ENCODE peak calls at places on chromosomes 16 and 17, in nine cellular contexts. One of them, this sample, is unnamed.

GRCh38 chr16:83533193-83533592 is 274.6 kb upstream of the HSBP1 start:
- DNase-seq in uterus: no peak
- DNase-seq in lower leg skin: no peak
- DNase-seq in PC-9: no peak
- DNase-seq in KG1: no peak
- DNase-seq in cardiac fibroblast: peak; percentile 71
- DNase-seq in CD4-positive, alpha-beta memory T cell: no peak
- DNase-seq in activated T-cell treated with anti-CD3 and anti-CD28 coated beads for 1 hour: no peak
- DNase-seq in A549: peak; percentile 4
- DNase-seq in this sample: no peak

GRCh38 chr17:81551458-81552243 is 502 bp downstream of the FAAP100 start:
- DNase-seq in PC-9: peak; percentile 35
- DNase-seq in CD4-positive, alpha-beta memory T cell: peak; percentile 14
- DNase-seq in uterus: no peak
- DNase-seq in cardiac fibroblast: no peak
- DNase-seq in KG1: no peak
- DNase-seq in A549: peak; percentile 46
- DNase-seq in lower leg skin: no peak
- DNase-seq in activated T-cell treated with anti-CD3 and anti-CD28 coated beads for 1 hour: no peak
- DNase-seq in this sample: no peak

GRCh38 chr16:4747906-4748681 is 13.8 kb downstream of the DNAAF8 start:
- DNase-seq in lower leg skin: no peak
- DNase-seq in CD4-positive, alpha-beta memory T cell: no peak
- DNase-seq in cardiac fibroblast: no peak
- DNase-seq in uterus: no peak
- DNase-seq in activated T-cell treated with anti-CD3 and anti-CD28 coated beads for 1 hour: no peak
- DNase-seq in PC-9: no peak
- DNase-seq in A549: no peak
- DNase-seq in KG1: no peak
- DNase-seq in this sample: no peak

GRCh38 chr16:9099131-9099625 is 7.7 kb downstream of the HAPSTR1 start:
- DNase-seq in cardiac fibroblast: peak; percentile 83
- DNase-seq in A549: no peak
- DNase-seq in activated T-cell treated with anti-CD3 and anti-CD28 coated beads for 1 hour: no peak
- DNase-seq in PC-9: no peak
- DNase-seq in uterus: no peak
- DNase-seq in lower leg skin: no peak
- DNase-seq in KG1: no peak
- DNase-seq in CD4-positive, alpha-beta memory T cell: no peak
- DNase-seq in this sample: no peak

GRCh38 chr17:27245230-27245696 is 48.7 kb upstream of the WSB1 start:
- DNase-seq in uterus: peak; percentile 83
- DNase-seq in KG1: peak; percentile 47
- DNase-seq in activated T-cell treated with anti-CD3 and anti-CD28 coated beads for 1 hour: peak; percentile 22
- DNase-seq in CD4-positive, alpha-beta memory T cell: peak; percentile 10
- DNase-seq in PC-9: peak; percentile 62
- DNase-seq in lower leg skin: peak; percentile 80
- DNase-seq in cardiac fibroblast: peak; percentile 95
- DNase-seq in A549: peak; percentile 90
- DNase-seq in this sample: peak; percentile 93

GRCh38 chr17:34760931-34761500 is 181.6 kb downstream of the TMEM132E start:
- DNase-seq in PC-9: no peak
- DNase-seq in activated T-cell treated with anti-CD3 and anti-CD28 coated beads for 1 hour: no peak
- DNase-seq in KG1: no peak
- DNase-seq in A549: no peak
- DNase-seq in uterus: no peak
- DNase-seq in cardiac fibroblast: no peak
- DNase-seq in lower leg skin: no peak
- DNase-seq in CD4-positive, alpha-beta memory T cell: no peak
- DNase-seq in this sample: no peak

GRCh38 chr16:54655171-54655590 is 275.5 kb upstream of the IRX5 start:
- DNase-seq in activated T-cell treated with anti-CD3 and anti-CD28 coated beads for 1 hour: no peak
- DNase-seq in lower leg skin: peak; percentile 22
- DNase-seq in uterus: peak; percentile 40
- DNase-seq in PC-9: no peak
- DNase-seq in CD4-positive, alpha-beta memory T cell: no peak
- DNase-seq in cardiac fibroblast: peak; percentile 24
- DNase-seq in A549: no peak
- DNase-seq in KG1: no peak
- DNase-seq in this sample: no peak

GRCh38 chr17:73226556-73227172 is 33.8 kb downstream of the COG1 start:
- DNase-seq in PC-9: no peak
- DNase-seq in KG1: no peak
- DNase-seq in CD4-positive, alpha-beta memory T cell: no peak
- DNase-seq in uterus: no peak
- DNase-seq in cardiac fibroblast: no peak
- DNase-seq in activated T-cell treated with anti-CD3 and anti-CD28 coated beads for 1 hour: no peak
- DNase-seq in A549: no peak
- DNase-seq in lower leg skin: no peak
- DNase-seq in this sample: no peak

GRCh38 chr17:48055531-48056245 is 7.5 kb downstream of the NFE2L1 start:
- DNase-seq in PC-9: peak; percentile 37
- DNase-seq in cardiac fibroblast: peak; percentile 92
- DNase-seq in CD4-positive, alpha-beta memory T cell: no peak
- DNase-seq in A549: peak; percentile 78
- DNase-seq in uterus: no peak
- DNase-seq in activated T-cell treated with anti-CD3 and anti-CD28 coated beads for 1 hour: no peak
- DNase-seq in KG1: no peak
- DNase-seq in lower leg skin: no peak
- DNase-seq in this sample: peak; percentile 96

GRCh38 chr16:77788196-77789084 is at the start of gene VAT1L:
- DNase-seq in A549: peak; percentile 44
- DNase-seq in activated T-cell treated with anti-CD3 and anti-CD28 coated beads for 1 hour: no peak
- DNase-seq in CD4-positive, alpha-beta memory T cell: no peak
- DNase-seq in cardiac fibroblast: peak; percentile 58
- DNase-seq in uterus: no peak
- DNase-seq in PC-9: no peak
- DNase-seq in lower leg skin: no peak
- DNase-seq in KG1: no peak
- DNase-seq in this sample: no peak

GRCh38 chr17:38918129-38918913 is 7.1 kb upstream of the LASP1NB start:
- DNase-seq in CD4-positive, alpha-beta memory T cell: no peak
- DNase-seq in KG1: no peak
- DNase-seq in lower leg skin: peak; percentile 3
- DNase-seq in A549: no peak
- DNase-seq in PC-9: no peak
- DNase-seq in uterus: no peak
- DNase-seq in cardiac fibroblast: no peak
- DNase-seq in activated T-cell treated with anti-CD3 and anti-CD28 coated beads for 1 hour: no peak
- DNase-seq in this sample: no peak

GRCh38 chr17:16442594-16443389 is 27.4 kb downstream of the TRPV2 start:
- DNase-seq in PC-9: no peak
- DNase-seq in CD4-positive, alpha-beta memory T cell: no peak
- DNase-seq in A549: no peak
- DNase-seq in cardiac fibroblast: peak; percentile 28
- DNase-seq in KG1: no peak
- DNase-seq in lower leg skin: no peak
- DNase-seq in uterus: no peak
- DNase-seq in activated T-cell treated with anti-CD3 and anti-CD28 coated beads for 1 hour: no peak
- DNase-seq in this sample: no peak

GRCh38 chr17:28875856-28876564 is 21.2 kb downstream of the ERAL1 start:
- DNase-seq in cardiac fibroblast: no peak
- DNase-seq in A549: no peak
- DNase-seq in uterus: no peak
- DNase-seq in KG1: no peak
- DNase-seq in lower leg skin: no peak
- DNase-seq in PC-9: no peak
- DNase-seq in activated T-cell treated with anti-CD3 and anti-CD28 coated beads for 1 hour: no peak
- DNase-seq in CD4-positive, alpha-beta memory T cell: no peak
- DNase-seq in this sample: no peak

GRCh38 chr17:50477976-50478375 is 684 bp upstream of the RSAD1 start:
- DNase-seq in uterus: no peak
- DNase-seq in activated T-cell treated with anti-CD3 and anti-CD28 coated beads for 1 hour: no peak
- DNase-seq in lower leg skin: no peak
- DNase-seq in A549: no peak
- DNase-seq in CD4-positive, alpha-beta memory T cell: no peak
- DNase-seq in KG1: no peak
- DNase-seq in cardiac fibroblast: no peak
- DNase-seq in PC-9: no peak
- DNase-seq in this sample: no peak

GRCh38 chr17:48510761-48511604 is 19.8 kb downstream of the HOXB1 start:
- DNase-seq in activated T-cell treated with anti-CD3 and anti-CD28 coated beads for 1 hour: no peak
- DNase-seq in cardiac fibroblast: peak; percentile 95
- DNase-seq in PC-9: no peak
- DNase-seq in uterus: no peak
- DNase-seq in CD4-positive, alpha-beta memory T cell: peak; percentile 33
- DNase-seq in lower leg skin: no peak
- DNase-seq in A549: no peak
- DNase-seq in KG1: no peak
- DNase-seq in this sample: peak; percentile 35

GRCh38 chr17:51995797-51996403 is 162.6 kb downstream of the CA10 start:
- DNase-seq in lower leg skin: no peak
- DNase-seq in PC-9: no peak
- DNase-seq in A549: no peak
- DNase-seq in activated T-cell treated with anti-CD3 and anti-CD28 coated beads for 1 hour: no peak
- DNase-seq in cardiac fibroblast: no peak
- DNase-seq in CD4-positive, alpha-beta memory T cell: no peak
- DNase-seq in uterus: no peak
- DNase-seq in KG1: no peak
- DNase-seq in this sample: no peak

GRCh38 chr16:20218093-20218492 is 109.2 kb downstream of the GP2 start:
- DNase-seq in A549: no peak
- DNase-seq in CD4-positive, alpha-beta memory T cell: no peak
- DNase-seq in activated T-cell treated with anti-CD3 and anti-CD28 coated beads for 1 hour: no peak
- DNase-seq in KG1: no peak
- DNase-seq in uterus: no peak
- DNase-seq in PC-9: no peak
- DNase-seq in cardiac fibroblast: no peak
- DNase-seq in lower leg skin: no peak
- DNase-seq in this sample: no peak

GRCh38 chr17:22703204-22703603 is 1010.9 kb downstream of the KCNJ18 start:
- DNase-seq in CD4-positive, alpha-beta memory T cell: no peak
- DNase-seq in A549: no peak
- DNase-seq in KG1: no peak
- DNase-seq in cardiac fibroblast: no peak
- DNase-seq in uterus: no peak
- DNase-seq in activated T-cell treated with anti-CD3 and anti-CD28 coated beads for 1 hour: no peak
- DNase-seq in lower leg skin: no peak
- DNase-seq in PC-9: no peak
- DNase-seq in this sample: no peak

GRCh38 chr17:44402564-44403172 is 13.2 kb upstream of the ITGA2B start:
- DNase-seq in uterus: no peak
- DNase-seq in cardiac fibroblast: no peak
- DNase-seq in activated T-cell treated with anti-CD3 and anti-CD28 coated beads for 1 hour: no peak
- DNase-seq in PC-9: no peak
- DNase-seq in A549: no peak
- DNase-seq in lower leg skin: no peak
- DNase-seq in CD4-positive, alpha-beta memory T cell: no peak
- DNase-seq in KG1: no peak
- DNase-seq in this sample: no peak

GRCh38 chr17:73820686-73821448 is 176.6 kb upstream of the SDK2 start:
- DNase-seq in A549: no peak
- DNase-seq in lower leg skin: no peak
- DNase-seq in PC-9: no peak
- DNase-seq in CD4-positive, alpha-beta memory T cell: no peak
- DNase-seq in KG1: no peak
- DNase-seq in uterus: no peak
- DNase-seq in cardiac fibroblast: no peak
- DNase-seq in activated T-cell treated with anti-CD3 and anti-CD28 coated beads for 1 hour: no peak
- DNase-seq in this sample: no peak

GRCh38 chr16:2188395-2188794 is 8.0 kb downstream of the CASKIN1 start:
- DNase-seq in KG1: no peak
- DNase-seq in PC-9: no peak
- DNase-seq in CD4-positive, alpha-beta memory T cell: no peak
- DNase-seq in activated T-cell treated with anti-CD3 and anti-CD28 coated beads for 1 hour: no peak
- DNase-seq in cardiac fibroblast: no peak
- DNase-seq in A549: no peak
- DNase-seq in uterus: no peak
- DNase-seq in lower leg skin: no peak
- DNase-seq in this sample: no peak

GRCh38 chr17:34638526-34639260 is 59.3 kb downstream of the TMEM132E start:
- DNase-seq in cardiac fibroblast: no peak
- DNase-seq in uterus: no peak
- DNase-seq in PC-9: no peak
- DNase-seq in KG1: no peak
- DNase-seq in activated T-cell treated with anti-CD3 and anti-CD28 coated beads for 1 hour: no peak
- DNase-seq in CD4-positive, alpha-beta memory T cell: no peak
- DNase-seq in lower leg skin: no peak
- DNase-seq in A549: no peak
- DNase-seq in this sample: no peak

GRCh38 chr16:79598341-79599181 is 2.0 kb downstream of the MAF start:
- DNase-seq in CD4-positive, alpha-beta memory T cell: peak; percentile 45
- DNase-seq in PC-9: no peak
- DNase-seq in cardiac fibroblast: peak; percentile 39
- DNase-seq in activated T-cell treated with anti-CD3 and anti-CD28 coated beads for 1 hour: no peak
- DNase-seq in uterus: peak; percentile 71
- DNase-seq in A549: peak; percentile 66
- DNase-seq in KG1: peak; percentile 29
- DNase-seq in lower leg skin: peak; percentile 43
- DNase-seq in this sample: no peak

GRCh38 chr17:61248399-61248798 is 151.2 kb upstream of the TBX2 start:
- DNase-seq in activated T-cell treated with anti-CD3 and anti-CD28 coated beads for 1 hour: no peak
- DNase-seq in A549: peak; percentile 71
- DNase-seq in PC-9: no peak
- DNase-seq in KG1: no peak
- DNase-seq in uterus: no peak
- DNase-seq in cardiac fibroblast: no peak
- DNase-seq in lower leg skin: no peak
- DNase-seq in CD4-positive, alpha-beta memory T cell: no peak
- DNase-seq in this sample: no peak

GRCh38 chr16:2775765-2776499 is 1.1 kb downstream of the ELOB start:
- DNase-seq in CD4-positive, alpha-beta memory T cell: no peak
- DNase-seq in uterus: no peak
- DNase-seq in A549: no peak
- DNase-seq in activated T-cell treated with anti-CD3 and anti-CD28 coated beads for 1 hour: no peak
- DNase-seq in lower leg skin: no peak
- DNase-seq in PC-9: no peak
- DNase-seq in cardiac fibroblast: no peak
- DNase-seq in KG1: no peak
- DNase-seq in this sample: no peak

GRCh38 chr17:17142556-17142955 is 63.6 kb downstream of the PLD6 start:
- DNase-seq in uterus: no peak
- DNase-seq in cardiac fibroblast: no peak
- DNase-seq in activated T-cell treated with anti-CD3 and anti-CD28 coated beads for 1 hour: no peak
- DNase-seq in A549: no peak
- DNase-seq in lower leg skin: no peak
- DNase-seq in KG1: no peak
- DNase-seq in PC-9: no peak
- DNase-seq in CD4-positive, alpha-beta memory T cell: no peak
- DNase-seq in this sample: no peak

GRCh38 chr16:26765087-26765486 is 301.6 kb upstream of the C16orf82 start:
- DNase-seq in A549: peak; percentile 16
- DNase-seq in CD4-positive, alpha-beta memory T cell: no peak
- DNase-seq in cardiac fibroblast: no peak
- DNase-seq in PC-9: no peak
- DNase-seq in lower leg skin: no peak
- DNase-seq in activated T-cell treated with anti-CD3 and anti-CD28 coated beads for 1 hour: no peak
- DNase-seq in uterus: no peak
- DNase-seq in KG1: no peak
- DNase-seq in this sample: no peak

GRCh38 chr16:27169511-27170071 is 33.7 kb upstream of the KDM8 start:
- DNase-seq in A549: peak; percentile 68
- DNase-seq in KG1: peak; percentile 32
- DNase-seq in uterus: no peak
- DNase-seq in cardiac fibroblast: peak; percentile 59
- DNase-seq in CD4-positive, alpha-beta memory T cell: peak; percentile 86
- DNase-seq in lower leg skin: peak; percentile 16
- DNase-seq in activated T-cell treated with anti-CD3 and anti-CD28 coated beads for 1 hour: peak; percentile 57
- DNase-seq in PC-9: peak; percentile 53
- DNase-seq in this sample: no peak

GRCh38 chr17:71922439-71922838 is 198.4 kb upstream of the SOX9 start:
- DNase-seq in PC-9: no peak
- DNase-seq in CD4-positive, alpha-beta memory T cell: peak; percentile 2
- DNase-seq in uterus: no peak
- DNase-seq in A549: no peak
- DNase-seq in cardiac fibroblast: peak; percentile 53
- DNase-seq in activated T-cell treated with anti-CD3 and anti-CD28 coated beads for 1 hour: no peak
- DNase-seq in KG1: no peak
- DNase-seq in lower leg skin: no peak
- DNase-seq in this sample: no peak

GRCh38 chr17:4499431-4500187 is 928 bp downstream of the SPNS2 start:
- DNase-seq in A549: peak; percentile 39
- DNase-seq in PC-9: peak; percentile 40
- DNase-seq in lower leg skin: no peak
- DNase-seq in uterus: no peak
- DNase-seq in cardiac fibroblast: peak; percentile 13
- DNase-seq in KG1: no peak
- DNase-seq in CD4-positive, alpha-beta memory T cell: peak; percentile 27
- DNase-seq in activated T-cell treated with anti-CD3 and anti-CD28 coated beads for 1 hour: no peak
- DNase-seq in this sample: no peak

This sample was measured in fibroblast of the conjunctiva.